ENCODE peak calls at places on chromosomes 5 and 9, in five cellular contexts. One of them, this sample, is unnamed.
A peak's percentile ranks its signal among the peaks of the same experiment; 100 is the strongest.

GRCh38 chr5:22837803-22838202 is 15.3 kb downstream of the CDH12 start:
- DNase-seq in K562: no peak
- DNase-seq in HCT116: no peak
- DNase-seq in H9: no peak
- DNase-seq in IMR-90: no peak
- DNase-seq in this sample: no peak

GRCh38 chr5:79236364-79236969 is 536 bp downstream of the JMY start:
- DNase-seq in K562: peak; percentile 56
- DNase-seq in HCT116: no peak
- DNase-seq in H9: no peak
- DNase-seq in IMR-90: peak; percentile 20
- DNase-seq in this sample: peak; percentile 47

GRCh38 chr9:134338394-134339182 is 12.3 kb downstream of the RXRA start:
- DNase-seq in K562: peak; percentile 89
- DNase-seq in HCT116: no peak
- DNase-seq in H9: no peak
- DNase-seq in IMR-90: no peak
- DNase-seq in this sample: no peak

GRCh38 chr9:118577121-118577520 is 792.1 kb downstream of the BRINP1 start:
- DNase-seq in K562: no peak
- DNase-seq in HCT116: no peak
- DNase-seq in H9: no peak
- DNase-seq in IMR-90: no peak
- DNase-seq in this sample: no peak

GRCh38 chr5:146516151-146516475 is at the start of gene GPR151:
- DNase-seq in K562: no peak
- DNase-seq in HCT116: no peak
- DNase-seq in H9: no peak
- DNase-seq in IMR-90: peak; percentile 9
- DNase-seq in this sample: no peak

GRCh38 chr5:148746826-148747535 is 79.4 kb upstream of the ADRB2 start:
- DNase-seq in K562: no peak
- DNase-seq in HCT116: no peak
- DNase-seq in H9: no peak
- DNase-seq in IMR-90: peak; percentile 68
- DNase-seq in this sample: no peak

GRCh38 chr9:21778300-21778699 is 24.1 kb upstream of the MTAP start:
- DNase-seq in K562: no peak
- DNase-seq in HCT116: no peak
- DNase-seq in H9: no peak
- DNase-seq in IMR-90: peak; percentile 69
- DNase-seq in this sample: no peak

GRCh38 chr5:33367396-33367795 is 73.4 kb upstream of the TARS1 start:
- DNase-seq in K562: no peak
- DNase-seq in HCT116: no peak
- DNase-seq in H9: no peak
- DNase-seq in IMR-90: no peak
- DNase-seq in this sample: no peak

GRCh38 chr5:59665086-59665831 is 228.3 kb downstream of the PDE4D start:
- DNase-seq in K562: no peak
- DNase-seq in HCT116: no peak
- DNase-seq in H9: no peak
- DNase-seq in IMR-90: no peak
- DNase-seq in this sample: no peak

GRCh38 chr5:74261906-74262305 is 378.6 kb downstream of the ENC1 start:
- DNase-seq in K562: no peak
- DNase-seq in HCT116: no peak
- DNase-seq in H9: no peak
- DNase-seq in IMR-90: peak; percentile 20
- DNase-seq in this sample: no peak
- TF ChIP-seq CTCF in K562: no peak
- TF ChIP-seq CTCF in HCT116: no peak
- TF ChIP-seq CTCF in H9: no peak
- TF ChIP-seq CTCF in IMR-90: no peak
- TF ChIP-seq CTCF in this sample: no peak

GRCh38 chr5:537098-537497 is 12.8 kb upstream of the SLC9A3 start:
- DNase-seq in K562: no peak
- DNase-seq in HCT116: no peak
- DNase-seq in H9: no peak
- DNase-seq in IMR-90: no peak
- DNase-seq in this sample: no peak

GRCh38 chr5:538271-538771 is 14.1 kb upstream of the SLC9A3 start:
- DNase-seq in K562: no peak
- DNase-seq in HCT116: no peak
- DNase-seq in H9: no peak
- DNase-seq in IMR-90: no peak
- DNase-seq in this sample: peak; percentile 7

GRCh38 chr5:535781-536698 is 11.8 kb upstream of the SLC9A3 start:
- DNase-seq in K562: no peak
- DNase-seq in HCT116: no peak
- DNase-seq in H9: no peak
- DNase-seq in IMR-90: no peak
- DNase-seq in this sample: peak; percentile 3

GRCh38 chr5:538801-539468 is 14.7 kb upstream of the SLC9A3 start:
- DNase-seq in K562: no peak
- DNase-seq in HCT116: no peak
- DNase-seq in H9: no peak
- DNase-seq in IMR-90: no peak
- DNase-seq in this sample: peak; percentile 7

GRCh38 chr5:537621-538071 is 13.4 kb upstream of the SLC9A3 start:
- DNase-seq in K562: no peak
- DNase-seq in HCT116: no peak
- DNase-seq in H9: no peak
- DNase-seq in IMR-90: no peak
- DNase-seq in this sample: peak; percentile 8
- H3K27me3 ChIP-seq in K562: peaks cover 89% of the 10 kb centered on the region
- H3K27me3 ChIP-seq in HCT116: no peaks in the 10 kb centered on the region
- H3K27me3 ChIP-seq in H9: no peaks in the 10 kb centered on the region
- H3K27me3 ChIP-seq in IMR-90: peaks cover 59% of the 10 kb centered on the region
- H3K27me3 ChIP-seq in this sample: peaks cover 2% of the 10 kb centered on the region

DNA sequence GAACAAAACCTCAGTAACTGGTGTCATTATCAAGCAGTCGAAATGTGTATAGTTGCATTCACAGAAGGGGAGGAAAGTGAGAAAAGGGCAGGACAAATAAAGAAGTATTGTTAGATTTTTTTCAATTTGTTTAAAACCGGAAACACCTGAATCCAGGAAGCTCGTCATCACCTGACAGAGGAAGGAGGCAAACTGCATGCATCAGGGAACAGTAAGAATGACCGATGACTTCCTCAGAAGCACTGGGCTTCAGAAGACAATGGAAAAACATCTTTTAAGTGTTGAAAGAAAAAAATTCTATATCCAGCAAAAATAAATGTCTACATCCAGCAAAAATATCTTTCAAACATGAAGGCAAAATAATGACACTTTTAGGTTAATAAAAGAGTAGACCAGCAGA is 29.5 kb downstream of the PLEKHG4B start:
- DNase-seq in K562: no peak
- DNase-seq in HCT116: no peak
- DNase-seq in H9: no peak
- DNase-seq in IMR-90: no peak
- DNase-seq in this sample: no peak
- H3K9me3 ChIP-seq in K562: peaks cover 2% of the 10 kb centered on the region
- H3K9me3 ChIP-seq in HCT116: no peaks in the 10 kb centered on the region
- H3K9me3 ChIP-seq in H9: peaks cover 13% of the 10 kb centered on the region
- H3K9me3 ChIP-seq in IMR-90: peaks cover 7% of the 10 kb centered on the region
- H3K9me3 ChIP-seq in this sample: no peaks in the 10 kb centered on the region

GRCh38 chr5:75734913-75735789 is 17.9 kb upstream of the POC5 start:
- DNase-seq in K562: peak; percentile 14
- DNase-seq in HCT116: peak; percentile 3
- DNase-seq in H9: peak; percentile 56
- DNase-seq in IMR-90: peak; percentile 4
- DNase-seq in this sample: peak; percentile 44
- TF ChIP-seq CTCF in K562: peak; percentile 63
- TF ChIP-seq CTCF in HCT116: peak; percentile 67
- TF ChIP-seq CTCF in H9: peak; percentile 67
- TF ChIP-seq CTCF in IMR-90: peak; percentile 18
- TF ChIP-seq CTCF in this sample: peak; percentile 68

DNA sequence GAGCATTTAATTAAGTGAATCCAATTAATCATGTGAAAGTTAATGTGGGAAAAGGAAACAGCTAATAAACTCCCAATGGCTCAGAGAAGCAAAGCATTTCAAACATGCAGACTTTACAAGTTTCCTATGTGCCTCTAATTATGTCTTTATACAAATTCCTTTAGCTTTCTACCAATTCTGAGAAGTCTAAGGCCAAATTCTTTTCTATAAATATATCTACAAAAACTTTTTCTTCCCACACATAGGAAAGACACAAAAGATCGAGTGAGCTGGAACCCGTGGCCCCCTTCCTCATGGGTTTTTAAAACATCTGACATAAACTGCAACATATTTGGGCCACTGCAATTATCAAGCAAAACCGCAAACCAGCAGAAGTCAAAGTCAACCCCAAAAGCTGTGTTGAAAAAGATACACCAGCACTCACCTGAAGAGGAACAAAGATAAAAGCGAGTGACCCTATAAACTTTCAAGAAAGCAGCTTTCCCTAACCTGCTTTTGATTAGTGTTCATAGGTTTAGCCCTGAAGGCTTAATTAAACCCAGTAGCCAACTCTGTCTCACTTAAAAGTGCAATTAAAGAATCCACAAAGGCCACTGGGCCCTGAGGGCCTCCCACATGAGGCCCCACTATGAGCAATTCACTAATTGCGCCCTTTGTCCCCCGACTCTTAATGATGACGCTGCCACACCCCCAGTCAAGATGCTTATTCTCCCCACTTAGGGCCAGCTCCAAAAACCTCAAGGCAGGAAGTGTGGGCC is 12.1 kb downstream of the SEMA5A start:
- DNase-seq in K562: no peak
- DNase-seq in HCT116: no peak
- DNase-seq in H9: no peak
- DNase-seq in IMR-90: no peak
- DNase-seq in this sample: no peak
- H3K27me3 ChIP-seq in K562: peaks cover 4% of the 10 kb centered on the region
- H3K27me3 ChIP-seq in HCT116: no peaks in the 10 kb centered on the region
- H3K27me3 ChIP-seq in H9: no peaks in the 10 kb centered on the region
- H3K27me3 ChIP-seq in IMR-90: no peaks in the 10 kb centered on the region
- H3K27me3 ChIP-seq in this sample: no peaks in the 10 kb centered on the region

GRCh38 chr5:123359866-123360569 is 63.2 kb downstream of the CEP120 start:
- DNase-seq in K562: no peak
- DNase-seq in HCT116: no peak
- DNase-seq in H9: no peak
- DNase-seq in IMR-90: no peak
- DNase-seq in this sample: peak; percentile 10
- H3K9me3 ChIP-seq in K562: no peaks in the 10 kb centered on the region
- H3K9me3 ChIP-seq in HCT116: no peaks in the 10 kb centered on the region
- H3K9me3 ChIP-seq in H9: no peaks in the 10 kb centered on the region
- H3K9me3 ChIP-seq in IMR-90: no peaks in the 10 kb centered on the region
- H3K9me3 ChIP-seq in this sample: no peaks in the 10 kb centered on the region

GRCh38 chr5:142540774-142541466 is 145.0 kb downstream of the FGF1 start:
- DNase-seq in K562: no peak
- DNase-seq in HCT116: no peak
- DNase-seq in H9: no peak
- DNase-seq in IMR-90: peak; percentile 74
- DNase-seq in this sample: no peak

GRCh38 chr5:142544946-142545652 is 140.8 kb downstream of the FGF1 start:
- DNase-seq in K562: no peak
- DNase-seq in HCT116: no peak
- DNase-seq in H9: no peak
- DNase-seq in IMR-90: peak; percentile 54
- DNase-seq in this sample: no peak

GRCh38 chr5:142543951-142544753 is 141.7 kb downstream of the FGF1 start:
- DNase-seq in K562: no peak
- DNase-seq in HCT116: no peak
- DNase-seq in H9: no peak
- DNase-seq in IMR-90: peak; percentile 51
- DNase-seq in this sample: no peak

GRCh38 chr5:142545653-142546322 is 140.1 kb downstream of the FGF1 start:
- DNase-seq in K562: no peak
- DNase-seq in HCT116: no peak
- DNase-seq in H9: no peak
- DNase-seq in IMR-90: peak; percentile 84
- DNase-seq in this sample: no peak

GRCh38 chr5:142542906-142543305 is 143.0 kb downstream of the FGF1 start:
- DNase-seq in K562: no peak
- DNase-seq in HCT116: no peak
- DNase-seq in H9: no peak
- DNase-seq in IMR-90: peak; percentile 55
- DNase-seq in this sample: no peak
- TF ChIP-seq CTCF in K562: no peak
- TF ChIP-seq CTCF in HCT116: no peak
- TF ChIP-seq CTCF in H9: no peak
- TF ChIP-seq CTCF in IMR-90: no peak
- TF ChIP-seq CTCF in this sample: peak; percentile 28

GRCh38 chr5:62498961-62499360 is 79.7 kb upstream of the LRRC70 start:
- DNase-seq in K562: no peak
- DNase-seq in HCT116: no peak
- DNase-seq in H9: no peak
- DNase-seq in IMR-90: no peak
- DNase-seq in this sample: no peak

GRCh38 chr5:62496876-62497275 is 81.7 kb upstream of the LRRC70 start:
- DNase-seq in K562: no peak
- DNase-seq in HCT116: no peak
- DNase-seq in H9: no peak
- DNase-seq in IMR-90: no peak
- DNase-seq in this sample: no peak

GRCh38 chr5:62504129-62504528 is 74.5 kb upstream of the LRRC70 start:
- DNase-seq in K562: no peak
- DNase-seq in HCT116: no peak
- DNase-seq in H9: no peak
- DNase-seq in IMR-90: no peak
- DNase-seq in this sample: no peak

GRCh38 chr5:62506659-62507460 is 71.8 kb upstream of the LRRC70 start:
- DNase-seq in K562: no peak
- DNase-seq in HCT116: no peak
- DNase-seq in H9: no peak
- DNase-seq in IMR-90: no peak
- DNase-seq in this sample: no peak

GRCh38 chr5:62502456-62503101 is 76.0 kb upstream of the LRRC70 start:
- DNase-seq in K562: no peak
- DNase-seq in HCT116: no peak
- DNase-seq in H9: no peak
- DNase-seq in IMR-90: no peak
- DNase-seq in this sample: no peak
- H3K27me3 ChIP-seq in K562: no peaks in the 10 kb centered on the region
- H3K27me3 ChIP-seq in HCT116: no peaks in the 10 kb centered on the region
- H3K27me3 ChIP-seq in H9: no peaks in the 10 kb centered on the region
- H3K27me3 ChIP-seq in IMR-90: no peaks in the 10 kb centered on the region
- H3K27me3 ChIP-seq in this sample: no peaks in the 10 kb centered on the region

GRCh38 chr5:162496080-162496808 is 428.7 kb downstream of the GABRG2 start:
- DNase-seq in K562: no peak
- DNase-seq in HCT116: no peak
- DNase-seq in H9: no peak
- DNase-seq in IMR-90: no peak
- DNase-seq in this sample: no peak
- H3K9me3 ChIP-seq in K562: no peaks in the 10 kb centered on the region
- H3K9me3 ChIP-seq in HCT116: no peaks in the 10 kb centered on the region
- H3K9me3 ChIP-seq in H9: no peaks in the 10 kb centered on the region
- H3K9me3 ChIP-seq in IMR-90: peaks cover 8% of the 10 kb centered on the region
- H3K9me3 ChIP-seq in this sample: no peaks in the 10 kb centered on the region